ENCODE peak calls at places on chromosomes 11 and 22, in six cellular contexts. N is H1, V is IMR-90, F is neuronal stem cell, M is trophoblast cell, S is H9. A is an unnamed sample.

GRCh38 chr11:19861171-19861570 is 148.5 kb downstream of the NAV2 start:
- DNase-seq in N (no peak), V (no peak), F (no peak), M (peak), S (no peak), A (no peak)

GRCh38 chr11:106697058-106697457 is 321.2 kb downstream of the GUCY1A2 start:
- DNase-seq in N (no peak), V (peak), F (no peak), M (peak), S (no peak), A (peak)

GRCh38 chr22:26484360-26484706 is 656 bp downstream of the SRRD start:
- DNase-seq in N (no peak), V (peak), F (no peak), M (no peak), S (no peak), A (no peak)

GRCh38 chr11:78645226-78646202 is 70.8 kb upstream of the NARS2 start:
- DNase-seq in N (peak), V (peak), F (peak), M (peak), S (peak), A (peak)

GRCh38 chr11:94855666-94856065 is 87.5 kb downstream of the AMOTL1 start:
- DNase-seq in N (no peak), V (no peak), F (no peak), M (no peak), S (no peak), A (no peak)

GRCh38 chr11:12163181-12163841 is 52.9 kb downstream of the MICAL2 start:
- DNase-seq in N (no peak), V (peak), F (no peak), M (peak), S (no peak), A (peak)

GRCh38 chr11:132114185-132114584 is 743.8 kb downstream of the NTM start:
- DNase-seq in N (no peak), V (peak), F (no peak), M (no peak), S (peak), A (no peak)

GRCh38 chr11:130139401-130139800 is 20.2 kb upstream of the ST14 start:
- DNase-seq in N (no peak), V (no peak), F (no peak), M (no peak), S (no peak), A (no peak)

DNA sequence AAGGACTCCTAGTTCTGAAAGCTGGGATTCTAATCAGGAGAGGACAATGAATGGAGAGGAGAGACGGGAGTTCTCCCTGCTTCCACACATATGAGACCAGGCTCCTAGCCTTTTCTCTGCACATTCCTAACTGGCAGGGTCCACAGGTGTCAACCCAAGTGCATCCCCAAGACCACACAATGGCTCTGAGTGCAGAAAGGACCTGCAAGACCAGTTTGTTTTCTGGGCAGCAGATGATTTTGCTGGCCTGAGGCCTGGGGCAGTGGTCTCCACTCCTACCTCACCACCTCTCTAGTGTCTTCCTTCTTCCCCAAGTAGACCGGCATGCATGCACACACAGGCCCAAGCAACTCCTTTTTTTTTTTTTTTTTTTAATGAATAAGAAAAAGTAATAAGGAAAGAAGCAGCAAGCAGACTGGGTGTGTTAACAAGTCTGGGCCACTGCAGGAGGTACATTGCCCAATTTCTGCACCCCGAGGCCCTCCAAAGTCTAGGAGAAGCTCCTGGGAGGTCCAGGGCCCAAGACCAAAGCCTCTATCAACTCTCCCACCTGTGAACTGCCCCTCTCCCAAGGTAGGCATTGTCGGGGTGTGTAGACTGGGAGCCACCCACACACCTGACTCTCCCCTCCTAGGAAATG is 1.2 kb upstream of the TSKU start:
- DNase-seq in N (no peak), V (no peak), F (no peak), M (no peak), S (no peak), A (no peak)
- H4K8ac ChIP-seq in N (no peak), V (peak), F (no peak), M (no peak), S (no peak), A (peak)

GRCh38 chr22:48563118-48563965 is 1264.3 kb downstream of the BRD1 start:
- DNase-seq in N (no peak), V (no peak), F (no peak), M (no peak), S (no peak), A (no peak)
- H3K14ac ChIP-seq in N (no peak), V (no peak), F (no peak), M (no peak), S (no peak), A (no peak)

GRCh38 chr11:38143852-38144251 is 1545.8 kb upstream of the RAG2 start:
- DNase-seq in N (no peak), V (no peak), F (no peak), M (no peak), S (no peak), A (no peak)
- H4K8ac ChIP-seq in N (no peak), V (no peak), F (no peak), M (no peak), S (no peak), A (no peak)

GRCh38 chr11:126188332-126189108 is 22.9 kb downstream of the RPUSD4 start:
- DNase-seq in N (no peak), V (no peak), F (no peak), M (no peak), S (no peak), A (no peak)

GRCh38 chr11:126186031-126186698 is 25.3 kb downstream of the RPUSD4 start:
- DNase-seq in N (no peak), V (peak), F (no peak), M (no peak), S (no peak), A (no peak)

GRCh38 chr11:126185200-126186030 is 26.0 kb downstream of the RPUSD4 start:
- DNase-seq in N (no peak), V (no peak), F (peak), M (no peak), S (no peak), A (no peak)

GRCh38 chr11:126189109-126189929 is 22.1 kb downstream of the RPUSD4 start:
- DNase-seq in N (no peak), V (no peak), F (no peak), M (no peak), S (no peak), A (no peak)

GRCh38 chr11:126186708-126187481 is 24.6 kb downstream of the RPUSD4 start:
- DNase-seq in N (no peak), V (no peak), F (no peak), M (no peak), S (no peak), A (no peak)
- H3K14ac ChIP-seq in N (no peak), V (no peak), F (no peak), M (no peak), S (no peak), A (no peak)

GRCh38 chr11:119048644-119049043 is 8.4 kb downstream of the HYOU1 start:
- DNase-seq in N (no peak), V (no peak), F (no peak), M (no peak), S (no peak), A (no peak)

GRCh38 chr11:119047205-119047604 is 9.8 kb downstream of the HYOU1 start:
- DNase-seq in N (no peak), V (no peak), F (no peak), M (no peak), S (no peak), A (no peak)

GRCh38 chr11:119046489-119046888 is 10.5 kb downstream of the HYOU1 start:
- DNase-seq in N (no peak), V (no peak), F (no peak), M (no peak), S (no peak), A (no peak)

GRCh38 chr11:119041821-119042514 is 11.3 kb upstream of the SLC37A4 start:
- DNase-seq in N (no peak), V (peak), F (no peak), M (no peak), S (no peak), A (peak)

GRCh38 chr11:119044708-119045107 is 12.3 kb downstream of the HYOU1 start:
- DNase-seq in N (no peak), V (no peak), F (no peak), M (no peak), S (no peak), A (no peak)
- H4K8ac ChIP-seq in N (no peak), V (no peak), F (no peak), M (no peak), S (no peak), A (peak)

GRCh38 chr11:108035690-108036089 is 27.0 kb downstream of the CUL5 start:
- DNase-seq in N (no peak), V (peak), F (no peak), M (peak), S (no peak), A (no peak)
- H3K14ac ChIP-seq in N (no peak), V (no peak), F (no peak), M (no peak), S (no peak), A (no peak)

DNA sequence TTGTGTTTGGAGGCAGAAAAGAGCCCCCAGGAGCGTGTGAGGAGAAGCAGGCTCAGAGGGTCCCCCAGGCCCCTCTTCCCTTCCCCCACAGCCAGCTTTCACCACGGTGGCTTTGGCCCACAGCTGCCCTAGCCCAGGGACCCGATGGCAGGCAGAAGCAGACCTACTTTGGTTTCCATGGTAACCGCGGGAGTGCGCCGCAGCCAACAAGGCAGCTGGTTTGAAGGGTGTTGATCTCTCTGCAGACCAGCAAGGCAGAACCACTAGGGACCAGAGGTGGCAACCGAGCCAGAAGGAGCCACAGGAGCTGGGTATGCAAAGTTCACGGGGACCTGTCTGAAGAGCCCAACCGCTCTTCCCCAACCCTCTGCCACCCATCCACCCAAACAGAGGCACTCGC is 69.4 kb downstream of the BUD13 start:
- DNase-seq in N (no peak), V (no peak), F (peak), M (no peak), S (peak), A (peak)
- H4K8ac ChIP-seq in N (no peak), V (no peak), F (no peak), M (no peak), S (no peak), A (no peak)

DNA sequence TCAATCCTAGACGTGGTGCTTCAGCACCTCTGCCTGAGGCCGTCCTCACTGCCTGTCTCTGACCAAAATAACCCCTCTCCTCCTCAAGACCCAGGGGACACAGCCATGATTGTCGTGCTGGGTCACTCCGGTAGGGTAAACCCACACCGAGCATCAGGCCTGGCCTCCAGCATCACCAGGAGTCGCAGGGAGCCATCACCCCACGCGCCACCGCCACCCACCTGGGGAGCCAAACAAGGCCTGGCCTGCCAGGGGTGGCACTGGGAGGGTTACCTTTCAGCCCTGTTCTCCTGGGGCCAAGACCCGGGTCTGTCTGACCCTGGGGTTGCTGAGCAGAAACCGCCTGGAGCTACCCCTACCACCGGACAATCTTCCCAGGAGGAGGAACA is 39.3 kb upstream of the NNMT start:
- DNase-seq in N (no peak), V (no peak), F (no peak), M (no peak), S (no peak), A (no peak)
- H3K14ac ChIP-seq in N (no peak), V (no peak), F (peak), M (no peak), S (no peak), A (no peak)

GRCh38 chr11:59142530-59143507 is at the start of gene FAM111A:
- DNase-seq in N (peak), V (peak), F (peak), M (peak), S (peak), A (peak)
- H4K8ac ChIP-seq in N (peak), V (peak), F (no peak), M (peak), S (no peak), A (peak)